ENCODE peak calls at places on chromosomes 13 and 19, in four cellular contexts. One of them, this sample, is unnamed.

GRCh38 chr13:110447058-110447511 is 114.4 kb downstream of the RAB20 start:
- DNase-seq in mesenchymal stem cell: peak
- DNase-seq in lower leg skin: no peak
- DNase-seq in HAP-1: no peak
- DNase-seq in this sample: peak

GRCh38 chr13:42539670-42540069 is 34.3 kb upstream of the TNFSF11 start:
- DNase-seq in mesenchymal stem cell: no peak
- DNase-seq in HAP-1: no peak
- DNase-seq in lower leg skin: no peak
- DNase-seq in this sample: no peak

GRCh38 chr13:78881054-78881453 is 222.1 kb upstream of the OBI1 start:
- DNase-seq in lower leg skin: no peak
- DNase-seq in mesenchymal stem cell: no peak
- DNase-seq in HAP-1: no peak
- DNase-seq in this sample: no peak

GRCh38 chr19:41785653-41786052 is 10.7 kb upstream of the CEACAM3 start:
- DNase-seq in HAP-1: peak
- DNase-seq in mesenchymal stem cell: peak
- DNase-seq in lower leg skin: peak
- DNase-seq in this sample: no peak

GRCh38 chr13:29279859-29280258 is 315.6 kb downstream of the SLC7A1 start:
- DNase-seq in HAP-1: no peak
- DNase-seq in mesenchymal stem cell: no peak
- DNase-seq in lower leg skin: no peak
- DNase-seq in this sample: no peak

GRCh38 chr13:28449826-28450773 is 44.8 kb downstream of the FLT1 start:
- DNase-seq in lower leg skin: no peak
- DNase-seq in HAP-1: no peak
- DNase-seq in mesenchymal stem cell: peak
- DNase-seq in this sample: no peak

GRCh38 chr13:114143806-114144605 is 11.6 kb upstream of the RASA3 start:
- DNase-seq in HAP-1: peak
- DNase-seq in lower leg skin: no peak
- DNase-seq in mesenchymal stem cell: no peak
- DNase-seq in this sample: no peak

GRCh38 chr19:17184381-17184841 is 30.7 kb upstream of the USE1 start:
- DNase-seq in HAP-1: no peak
- DNase-seq in mesenchymal stem cell: peak
- DNase-seq in lower leg skin: no peak
- DNase-seq in this sample: no peak

GRCh38 chr13:26112843-26113242 is 61.0 kb upstream of the SHISA2 start:
- DNase-seq in mesenchymal stem cell: no peak
- DNase-seq in lower leg skin: no peak
- DNase-seq in HAP-1: no peak
- DNase-seq in this sample: no peak

DNA sequence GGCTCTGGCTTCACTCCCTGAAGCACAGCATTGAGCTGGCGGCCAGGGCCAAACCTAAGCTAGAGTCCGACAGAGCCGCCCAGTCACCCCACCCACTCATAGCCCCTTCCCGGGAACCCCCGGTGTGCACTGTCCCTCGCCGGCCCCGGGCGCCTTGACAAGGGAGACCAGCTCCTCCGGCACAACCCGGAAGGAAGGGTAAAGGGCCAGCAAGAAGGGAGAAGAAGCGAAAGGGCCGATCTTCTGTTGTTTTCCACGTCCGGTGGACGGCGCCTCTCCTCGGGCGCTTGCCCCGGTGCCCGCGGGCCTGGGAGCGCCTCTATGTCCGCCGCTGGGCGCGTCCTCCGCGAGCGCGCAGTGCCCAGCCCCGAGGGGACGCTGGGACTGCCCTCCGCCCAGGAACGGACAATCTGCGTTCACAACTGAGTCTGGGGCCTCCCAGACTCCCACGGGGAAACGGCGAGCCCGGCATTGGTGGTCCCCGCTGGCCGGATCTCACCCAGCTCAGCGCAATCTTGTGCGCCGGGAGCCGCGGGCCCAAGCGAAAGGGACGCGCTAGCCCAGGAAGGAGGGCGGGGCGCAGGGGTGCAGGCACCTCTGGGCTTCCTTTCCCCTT is 172.5 kb upstream of the MIR17HG start:
- DNase-seq in HAP-1: no peak
- DNase-seq in mesenchymal stem cell: no peak
- DNase-seq in lower leg skin: no peak
- DNase-seq in this sample: no peak
- H3K4me3 ChIP-seq in HAP-1: no peak
- H3K4me3 ChIP-seq in mesenchymal stem cell: no peak
- H3K4me3 ChIP-seq in lower leg skin: no peak
- H3K4me3 ChIP-seq in this sample: peak

DNA sequence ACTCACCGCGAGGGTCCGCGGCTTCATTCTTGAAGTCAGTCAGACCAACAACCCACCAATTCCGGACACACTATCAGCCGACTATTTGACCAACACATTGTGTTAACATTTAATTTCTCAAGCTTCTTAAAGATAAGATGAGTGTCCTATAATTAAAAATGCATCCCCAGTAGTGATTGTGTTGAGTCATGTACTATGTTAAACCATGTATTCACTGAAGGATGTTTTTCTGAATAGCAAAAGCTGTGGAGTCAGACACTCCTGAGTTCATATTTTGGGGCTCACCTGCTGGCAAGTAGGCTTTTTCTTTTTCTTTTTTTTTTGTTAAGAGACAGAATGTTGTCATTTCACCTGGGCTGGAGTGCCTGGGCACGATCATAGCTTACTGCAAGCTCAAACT is 607.0 kb downstream of the PCDH9 start:
- DNase-seq in lower leg skin: no peak
- DNase-seq in mesenchymal stem cell: no peak
- DNase-seq in HAP-1: no peak
- DNase-seq in this sample: no peak
- H3K4me3 ChIP-seq in lower leg skin: no peak
- H3K4me3 ChIP-seq in mesenchymal stem cell: no peak
- H3K4me3 ChIP-seq in HAP-1: no peak
- H3K4me3 ChIP-seq in this sample: no peak

GRCh38 chr19:55643733-55644116 is 276 bp downstream of the ZNF581 start:
- DNase-seq in mesenchymal stem cell: no peak
- DNase-seq in HAP-1: no peak
- DNase-seq in lower leg skin: no peak
- DNase-seq in this sample: no peak

GRCh38 chr19:55644191-55644833 is 863 bp downstream of the ZNF581 start:
- DNase-seq in lower leg skin: no peak
- DNase-seq in HAP-1: no peak
- DNase-seq in mesenchymal stem cell: no peak
- DNase-seq in this sample: peak

GRCh38 chr19:55646889-55647731 is 902 bp upstream of the CCDC106 start:
- DNase-seq in lower leg skin: no peak
- DNase-seq in mesenchymal stem cell: no peak
- DNase-seq in HAP-1: no peak
- DNase-seq in this sample: no peak

GRCh38 chr19:55644842-55645511 is 1.5 kb downstream of the ZNF581 start:
- DNase-seq in HAP-1: no peak
- DNase-seq in mesenchymal stem cell: no peak
- DNase-seq in lower leg skin: no peak
- DNase-seq in this sample: no peak

GRCh38 chr19:55645512-55645881 is 2.0 kb downstream of the ZNF581 start:
- DNase-seq in lower leg skin: no peak
- DNase-seq in HAP-1: no peak
- DNase-seq in mesenchymal stem cell: no peak
- DNase-seq in this sample: no peak
- H3K4me3 ChIP-seq in lower leg skin: no peak
- H3K4me3 ChIP-seq in HAP-1: no peak
- H3K4me3 ChIP-seq in mesenchymal stem cell: no peak
- H3K4me3 ChIP-seq in this sample: no peak

GRCh38 chr13:99211421-99212035 is 10.9 kb downstream of the UBAC2 start:
- DNase-seq in mesenchymal stem cell: no peak
- DNase-seq in lower leg skin: no peak
- DNase-seq in HAP-1: no peak
- DNase-seq in this sample: no peak
- H3K4me3 ChIP-seq in mesenchymal stem cell: no peak
- H3K4me3 ChIP-seq in lower leg skin: no peak
- H3K4me3 ChIP-seq in HAP-1: no peak
- H3K4me3 ChIP-seq in this sample: no peak

GRCh38 chr13:73842621-73843020 is 291.6 kb downstream of the KLF12 start:
- DNase-seq in mesenchymal stem cell: no peak
- DNase-seq in HAP-1: peak
- DNase-seq in lower leg skin: no peak
- DNase-seq in this sample: no peak
- H3K4me3 ChIP-seq in mesenchymal stem cell: no peak
- H3K4me3 ChIP-seq in HAP-1: no peak
- H3K4me3 ChIP-seq in lower leg skin: no peak
- H3K4me3 ChIP-seq in this sample: no peak

GRCh38 chr13:105928901-105929300 is 606.6 kb downstream of the EFNB2 start:
- DNase-seq in HAP-1: no peak
- DNase-seq in mesenchymal stem cell: no peak
- DNase-seq in lower leg skin: no peak
- DNase-seq in this sample: no peak
- H3K4me3 ChIP-seq in HAP-1: no peak
- H3K4me3 ChIP-seq in mesenchymal stem cell: no peak
- H3K4me3 ChIP-seq in lower leg skin: no peak
- H3K4me3 ChIP-seq in this sample: no peak

DNA sequence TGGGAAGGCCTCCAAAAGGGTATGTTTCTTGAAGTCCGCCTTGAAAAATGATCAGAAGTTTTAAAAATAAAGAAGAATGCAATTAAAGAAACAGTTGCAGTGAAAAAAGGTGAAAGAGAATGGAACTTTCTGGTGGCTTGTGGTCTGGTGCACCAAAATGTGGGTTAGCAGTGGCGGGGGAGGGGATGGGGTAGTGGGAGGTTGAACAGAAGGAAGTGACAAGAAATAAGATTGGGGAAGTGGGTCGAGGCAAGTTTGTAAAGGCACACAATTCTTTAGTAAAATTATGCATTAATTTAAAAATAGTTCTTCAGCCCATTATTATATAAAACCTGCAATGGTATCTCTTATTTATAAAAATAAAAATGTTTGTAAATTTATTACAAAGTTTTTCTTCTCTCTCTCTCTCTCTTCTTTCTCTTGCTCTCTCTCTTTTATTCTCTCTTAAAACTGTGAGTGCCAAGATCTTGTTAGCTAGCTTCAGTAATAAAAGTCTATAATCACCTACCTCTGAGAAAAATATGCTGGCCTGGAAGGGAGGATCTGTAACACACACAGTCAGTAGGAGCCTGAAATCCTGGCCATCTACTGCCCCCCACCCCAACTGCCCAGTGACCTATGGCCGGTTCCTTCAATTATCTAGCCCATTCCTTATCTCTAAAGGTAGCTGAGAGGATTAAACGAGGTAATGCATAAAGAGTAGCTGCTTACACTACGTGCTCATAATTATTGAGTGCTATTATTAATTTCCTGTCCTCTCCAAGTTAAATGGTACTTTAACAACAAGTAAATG is 2.2 kb downstream of the LCP1 start:
- DNase-seq in lower leg skin: peak
- DNase-seq in HAP-1: no peak
- DNase-seq in mesenchymal stem cell: no peak
- DNase-seq in this sample: no peak
- H3K4me3 ChIP-seq in lower leg skin: no peak
- H3K4me3 ChIP-seq in HAP-1: no peak
- H3K4me3 ChIP-seq in mesenchymal stem cell: no peak
- H3K4me3 ChIP-seq in this sample: peak